ENCODE peak calls at places on chromosome 21, in ten cellular contexts. One of them, this sample, is unnamed.

GRCh38 chr21:29654855-29655254 is 284.9 kb downstream of the GRIK1 start:
- DNase-seq in neural progenitor cell: no peak
- DNase-seq in foreskin keratinocyte: no peak
- DNase-seq in ELR: no peak
- DNase-seq in GM13977: no peak
- DNase-seq in activated naive CD4-positive, alpha-beta T cell treated with Interleukin-2 at 50 U/mL for 16 hours: no peak
- DNase-seq in NCI-H1092 treated with DMSO at 0.1 percent for 48 hours: no peak
- DNase-seq in HEK293T: no peak
- DNase-seq in NCI-H2171: no peak
- DNase-seq in substantia nigra: no peak
- DNase-seq in this sample: no peak

GRCh38 chr21:44644878-44645277 is 1.3 kb upstream of the KRTAP10-11 start:
- DNase-seq in ELR: no peak
- DNase-seq in HEK293T: no peak
- DNase-seq in NCI-H1092 treated with DMSO at 0.1 percent for 48 hours: no peak
- DNase-seq in GM13977: no peak
- DNase-seq in foreskin keratinocyte: no peak
- DNase-seq in substantia nigra: no peak
- DNase-seq in activated naive CD4-positive, alpha-beta T cell treated with Interleukin-2 at 50 U/mL for 16 hours: no peak
- DNase-seq in neural progenitor cell: no peak
- DNase-seq in NCI-H2171: no peak
- DNase-seq in this sample: no peak

GRCh38 chr21:16195476-16195875 is 465.7 kb downstream of the USP25 start:
- DNase-seq in neural progenitor cell: no peak
- DNase-seq in HEK293T: no peak
- DNase-seq in NCI-H2171: no peak
- DNase-seq in foreskin keratinocyte: peak
- DNase-seq in activated naive CD4-positive, alpha-beta T cell treated with Interleukin-2 at 50 U/mL for 16 hours: no peak
- DNase-seq in substantia nigra: no peak
- DNase-seq in NCI-H1092 treated with DMSO at 0.1 percent for 48 hours: no peak
- DNase-seq in ELR: peak
- DNase-seq in GM13977: no peak
- DNase-seq in this sample: peak

GRCh38 chr21:46021978-46022544 is 40.5 kb downstream of the COL6A1 start:
- DNase-seq in HEK293T: no peak
- DNase-seq in substantia nigra: no peak
- DNase-seq in activated naive CD4-positive, alpha-beta T cell treated with Interleukin-2 at 50 U/mL for 16 hours: no peak
- DNase-seq in NCI-H1092 treated with DMSO at 0.1 percent for 48 hours: no peak
- DNase-seq in foreskin keratinocyte: no peak
- DNase-seq in neural progenitor cell: no peak
- DNase-seq in ELR: no peak
- DNase-seq in NCI-H2171: no peak
- DNase-seq in GM13977: no peak
- DNase-seq in this sample: peak

GRCh38 chr21:45080639-45081414 is 6.4 kb downstream of the ADARB1 start:
- DNase-seq in substantia nigra: no peak
- DNase-seq in NCI-H2171: no peak
- DNase-seq in GM13977: no peak
- DNase-seq in HEK293T: no peak
- DNase-seq in neural progenitor cell: no peak
- DNase-seq in activated naive CD4-positive, alpha-beta T cell treated with Interleukin-2 at 50 U/mL for 16 hours: peak
- DNase-seq in NCI-H1092 treated with DMSO at 0.1 percent for 48 hours: no peak
- DNase-seq in foreskin keratinocyte: no peak
- DNase-seq in ELR: peak
- DNase-seq in this sample: peak

GRCh38 chr21:46639489-46640386 is 4.3 kb downstream of the PRMT2 start:
- DNase-seq in GM13977: no peak
- DNase-seq in foreskin keratinocyte: no peak
- DNase-seq in neural progenitor cell: no peak
- DNase-seq in HEK293T: no peak
- DNase-seq in ELR: peak
- DNase-seq in activated naive CD4-positive, alpha-beta T cell treated with Interleukin-2 at 50 U/mL for 16 hours: no peak
- DNase-seq in substantia nigra: no peak
- DNase-seq in NCI-H1092 treated with DMSO at 0.1 percent for 48 hours: peak
- DNase-seq in NCI-H2171: no peak
- DNase-seq in this sample: peak

GRCh38 chr21:29430030-29430429 is 131.3 kb downstream of the BACH1 start:
- DNase-seq in foreskin keratinocyte: no peak
- DNase-seq in activated naive CD4-positive, alpha-beta T cell treated with Interleukin-2 at 50 U/mL for 16 hours: no peak
- DNase-seq in NCI-H1092 treated with DMSO at 0.1 percent for 48 hours: no peak
- DNase-seq in NCI-H2171: no peak
- DNase-seq in GM13977: no peak
- DNase-seq in ELR: no peak
- DNase-seq in HEK293T: no peak
- DNase-seq in substantia nigra: no peak
- DNase-seq in neural progenitor cell: peak
- DNase-seq in this sample: no peak

GRCh38 chr21:28277324-28277723 is 715.4 kb downstream of the LTN1 start:
- DNase-seq in NCI-H2171: no peak
- DNase-seq in NCI-H1092 treated with DMSO at 0.1 percent for 48 hours: no peak
- DNase-seq in ELR: no peak
- DNase-seq in foreskin keratinocyte: no peak
- DNase-seq in HEK293T: no peak
- DNase-seq in substantia nigra: no peak
- DNase-seq in GM13977: no peak
- DNase-seq in neural progenitor cell: no peak
- DNase-seq in activated naive CD4-positive, alpha-beta T cell treated with Interleukin-2 at 50 U/mL for 16 hours: no peak
- DNase-seq in this sample: no peak

GRCh38 chr21:36852293-36852692 is 114.2 kb downstream of the HLCS start:
- DNase-seq in GM13977: no peak
- DNase-seq in neural progenitor cell: no peak
- DNase-seq in activated naive CD4-positive, alpha-beta T cell treated with Interleukin-2 at 50 U/mL for 16 hours: no peak
- DNase-seq in substantia nigra: no peak
- DNase-seq in NCI-H1092 treated with DMSO at 0.1 percent for 48 hours: no peak
- DNase-seq in NCI-H2171: no peak
- DNase-seq in foreskin keratinocyte: no peak
- DNase-seq in ELR: no peak
- DNase-seq in HEK293T: no peak
- DNase-seq in this sample: no peak

This sample was measured in fibroblast of the aortic adventitia.